ENCODE peak calls at places on chromosomes 6 and 20, in seven cellular contexts. One of them, this sample, is unnamed.

GRCh38 chr6:144131248-144131709 is 19.0 kb upstream of the STX11 start:
- DNase-seq in GM23338: no peak
- DNase-seq in endothelial cell of umbilical vein: peak; percentile 90
- DNase-seq in HL-60: no peak
- DNase-seq in spleen: no peak
- DNase-seq in suprapubic skin: no peak
- DNase-seq in stomach: no peak
- DNase-seq in this sample: peak; percentile 80

GRCh38 chr6:167855825-167856425 is 29.2 kb downstream of the AFDN start:
- DNase-seq in GM23338: no peak
- DNase-seq in endothelial cell of umbilical vein: peak; percentile 42
- DNase-seq in HL-60: no peak
- DNase-seq in spleen: no peak
- DNase-seq in suprapubic skin: no peak
- DNase-seq in stomach: no peak
- DNase-seq in this sample: peak; percentile 91

GRCh38 chr20:961768-962167 is 40.3 kb downstream of the RSPO4 start:
- DNase-seq in GM23338: no peak
- DNase-seq in endothelial cell of umbilical vein: no peak
- DNase-seq in HL-60: no peak
- DNase-seq in spleen: no peak
- DNase-seq in suprapubic skin: no peak
- DNase-seq in stomach: no peak
- DNase-seq in this sample: no peak

GRCh38 chr6:17066610-17067009 is 35.2 kb upstream of the STMND1 start:
- DNase-seq in GM23338: no peak
- DNase-seq in endothelial cell of umbilical vein: no peak
- DNase-seq in HL-60: no peak
- DNase-seq in spleen: no peak
- DNase-seq in suprapubic skin: no peak
- DNase-seq in stomach: no peak
- DNase-seq in this sample: no peak

GRCh38 chr20:41276317-41276751 is 41.2 kb downstream of the ZHX3 start:
- DNase-seq in GM23338: no peak
- DNase-seq in endothelial cell of umbilical vein: no peak
- DNase-seq in HL-60: no peak
- DNase-seq in spleen: no peak
- DNase-seq in suprapubic skin: no peak
- DNase-seq in stomach: no peak
- DNase-seq in this sample: no peak

GRCh38 chr20:21361266-21361665 is 36.1 kb downstream of the NKX2-4 start:
- DNase-seq in GM23338: no peak
- DNase-seq in endothelial cell of umbilical vein: peak; percentile 76
- DNase-seq in HL-60: peak; percentile 62
- DNase-seq in spleen: no peak
- DNase-seq in suprapubic skin: no peak
- DNase-seq in stomach: no peak
- DNase-seq in this sample: no peak

GRCh38 chr6:121435444-121436069 is at the start of gene GJA1:
- DNase-seq in GM23338: peak; percentile 92
- DNase-seq in endothelial cell of umbilical vein: peak; percentile 96
- DNase-seq in HL-60: no peak
- DNase-seq in spleen: no peak
- DNase-seq in suprapubic skin: no peak
- DNase-seq in stomach: no peak
- DNase-seq in this sample: peak; percentile 74

GRCh38 chr6:131950767-131951575 is at the start of gene CCN2:
- DNase-seq in GM23338: peak; percentile 97
- DNase-seq in endothelial cell of umbilical vein: peak; percentile 100
- DNase-seq in HL-60: no peak
- DNase-seq in spleen: peak; percentile 85
- DNase-seq in suprapubic skin: peak; percentile 93
- DNase-seq in stomach: peak; percentile 77
- DNase-seq in this sample: peak; percentile 91

GRCh38 chr20:58515240-58516212 is at the start of gene APCDD1L:
- DNase-seq in GM23338: peak; percentile 78
- DNase-seq in endothelial cell of umbilical vein: no peak
- DNase-seq in HL-60: no peak
- DNase-seq in spleen: no peak
- DNase-seq in suprapubic skin: no peak
- DNase-seq in stomach: no peak
- DNase-seq in this sample: no peak

GRCh38 chr6:166862287-166862977 is 93.9 kb downstream of the RNASET2 start:
- DNase-seq in GM23338: peak; percentile 83
- DNase-seq in endothelial cell of umbilical vein: no peak
- DNase-seq in HL-60: no peak
- DNase-seq in spleen: peak; percentile 83
- DNase-seq in suprapubic skin: no peak
- DNase-seq in stomach: peak; percentile 44
- DNase-seq in this sample: no peak

GRCh38 chr20:54345301-54345724 is 130.1 kb upstream of the DOK5 start:
- DNase-seq in GM23338: no peak
- DNase-seq in endothelial cell of umbilical vein: peak; percentile 81
- DNase-seq in HL-60: no peak
- DNase-seq in spleen: no peak
- DNase-seq in suprapubic skin: no peak
- DNase-seq in stomach: no peak
- DNase-seq in this sample: peak; percentile 22

GRCh38 chr6:18360188-18360587 is 27.0 kb upstream of the RNF144B start:
- DNase-seq in GM23338: no peak
- DNase-seq in endothelial cell of umbilical vein: no peak
- DNase-seq in HL-60: no peak
- DNase-seq in spleen: no peak
- DNase-seq in suprapubic skin: no peak
- DNase-seq in stomach: no peak
- DNase-seq in this sample: no peak

GRCh38 chr20:44117296-44118184 is 69.4 kb downstream of the JPH2 start:
- DNase-seq in GM23338: no peak
- DNase-seq in endothelial cell of umbilical vein: no peak
- DNase-seq in HL-60: peak; percentile 19
- DNase-seq in spleen: peak; percentile 32
- DNase-seq in suprapubic skin: no peak
- DNase-seq in stomach: no peak
- DNase-seq in this sample: no peak

GRCh38 chr6:35443341-35444030 is 8.7 kb upstream of the FANCE start:
- DNase-seq in GM23338: no peak
- DNase-seq in endothelial cell of umbilical vein: no peak
- DNase-seq in HL-60: no peak
- DNase-seq in spleen: no peak
- DNase-seq in suprapubic skin: no peak
- DNase-seq in stomach: no peak
- DNase-seq in this sample: no peak

GRCh38 chr20:18388860-18389259 is 78.0 kb downstream of the DZANK1 start:
- DNase-seq in GM23338: no peak
- DNase-seq in endothelial cell of umbilical vein: peak; percentile 42
- DNase-seq in HL-60: no peak
- DNase-seq in spleen: no peak
- DNase-seq in suprapubic skin: no peak
- DNase-seq in stomach: no peak
- DNase-seq in this sample: no peak

GRCh38 chr20:23668477-23668951 is 20.3 kb downstream of the CST4 start:
- DNase-seq in GM23338: peak; percentile 80
- DNase-seq in endothelial cell of umbilical vein: peak; percentile 67
- DNase-seq in HL-60: peak; percentile 54
- DNase-seq in spleen: peak; percentile 74
- DNase-seq in suprapubic skin: no peak
- DNase-seq in stomach: peak; percentile 50
- DNase-seq in this sample: peak; percentile 35

GRCh38 chr6:47400581-47400980 is 77.0 kb upstream of the CD2AP start:
- DNase-seq in GM23338: no peak
- DNase-seq in endothelial cell of umbilical vein: no peak
- DNase-seq in HL-60: no peak
- DNase-seq in spleen: no peak
- DNase-seq in suprapubic skin: no peak
- DNase-seq in stomach: no peak
- DNase-seq in this sample: no peak

GRCh38 chr6:113980937-113981554 is 10.1 kb upstream of the HDAC2 start:
- DNase-seq in GM23338: peak; percentile 85
- DNase-seq in endothelial cell of umbilical vein: peak; percentile 35
- DNase-seq in HL-60: peak; percentile 27
- DNase-seq in spleen: no peak
- DNase-seq in suprapubic skin: no peak
- DNase-seq in stomach: no peak
- DNase-seq in this sample: no peak

GRCh38 chr6:141139461-141139860 is 993.3 kb upstream of the GJE1 start:
- DNase-seq in GM23338: no peak
- DNase-seq in endothelial cell of umbilical vein: no peak
- DNase-seq in HL-60: no peak
- DNase-seq in spleen: no peak
- DNase-seq in suprapubic skin: no peak
- DNase-seq in stomach: no peak
- DNase-seq in this sample: no peak

GRCh38 chr6:24766685-24767462 is 7.9 kb upstream of the GMNN start:
- DNase-seq in GM23338: no peak
- DNase-seq in endothelial cell of umbilical vein: peak; percentile 44
- DNase-seq in HL-60: no peak
- DNase-seq in spleen: no peak
- DNase-seq in suprapubic skin: no peak
- DNase-seq in stomach: no peak
- DNase-seq in this sample: no peak

GRCh38 chr20:58652606-58653303 is 1.7 kb downstream of the STX16 start:
- DNase-seq in GM23338: no peak
- DNase-seq in endothelial cell of umbilical vein: peak; percentile 44
- DNase-seq in HL-60: no peak
- DNase-seq in spleen: no peak
- DNase-seq in suprapubic skin: no peak
- DNase-seq in stomach: no peak
- DNase-seq in this sample: no peak

GRCh38 chr6:74333406-74333805 is 637.4 kb downstream of the CD109 start:
- DNase-seq in GM23338: no peak
- DNase-seq in endothelial cell of umbilical vein: no peak
- DNase-seq in HL-60: no peak
- DNase-seq in spleen: no peak
- DNase-seq in suprapubic skin: no peak
- DNase-seq in stomach: no peak
- DNase-seq in this sample: no peak

GRCh38 chr6:3351105-3351676 is 92.4 kb downstream of the PSMG4 start:
- DNase-seq in GM23338: no peak
- DNase-seq in endothelial cell of umbilical vein: peak; percentile 69
- DNase-seq in HL-60: no peak
- DNase-seq in spleen: no peak
- DNase-seq in suprapubic skin: no peak
- DNase-seq in stomach: no peak
- DNase-seq in this sample: no peak

DNA sequence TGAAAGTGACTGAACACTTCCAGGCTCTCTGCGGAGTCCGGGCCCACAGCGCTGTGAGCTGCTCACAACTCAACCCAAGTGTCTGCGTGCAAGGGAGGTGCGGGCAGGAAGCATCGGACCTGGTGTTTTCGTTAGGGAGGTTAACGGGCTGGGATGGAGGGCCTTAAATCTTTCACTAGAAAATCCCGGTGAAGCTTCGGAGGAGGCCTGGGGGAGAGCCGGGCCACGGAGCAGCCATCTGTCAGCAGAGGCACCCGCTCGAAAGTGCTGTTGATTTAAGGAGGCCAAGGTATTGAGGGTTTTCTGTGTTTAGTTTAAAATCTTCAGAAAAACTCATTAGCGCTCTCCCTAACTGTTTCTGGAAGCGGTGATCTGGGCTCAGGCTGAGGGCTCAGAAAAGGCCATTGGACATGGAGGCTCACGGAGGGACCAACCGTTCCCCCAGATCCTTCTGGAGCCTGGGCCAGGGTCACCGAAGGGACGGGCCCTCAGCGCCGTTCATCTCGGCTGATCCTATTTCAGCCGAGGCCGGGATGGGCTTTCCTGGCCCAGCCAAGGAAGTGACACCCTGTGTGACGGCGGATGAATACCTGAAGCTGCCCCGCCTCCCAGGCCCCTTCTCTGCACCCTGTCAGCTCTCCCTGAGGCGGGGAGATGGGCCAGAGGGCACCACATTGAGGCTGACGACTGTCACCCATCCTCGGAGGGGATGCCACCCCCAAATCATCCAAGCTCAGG is 20.7 kb downstream of the GATA5 start:
- DNase-seq in GM23338: no peak
- DNase-seq in endothelial cell of umbilical vein: no peak
- DNase-seq in HL-60: no peak
- DNase-seq in spleen: no peak
- DNase-seq in suprapubic skin: no peak
- DNase-seq in stomach: no peak
- DNase-seq in this sample: no peak
- H3K27me3 ChIP-seq in GM23338: no peaks in the 10 kb centered on the region
- H3K27me3 ChIP-seq in endothelial cell of umbilical vein: no peaks in the 10 kb centered on the region
- H3K27me3 ChIP-seq in HL-60: peaks cover 21% of the 10 kb centered on the region
- H3K27me3 ChIP-seq in spleen: no peaks in the 10 kb centered on the region
- H3K27me3 ChIP-seq in suprapubic skin: peaks cover 90% of the 10 kb centered on the region
- H3K27me3 ChIP-seq in stomach: peaks cover 81% of the 10 kb centered on the region
- H3K27me3 ChIP-seq in this sample: no peaks in the 10 kb centered on the region

GRCh38 chr6:126919947-126920346 is 198.5 kb upstream of the RSPO3 start:
- DNase-seq in GM23338: no peak
- DNase-seq in endothelial cell of umbilical vein: peak; percentile 79
- DNase-seq in HL-60: no peak
- DNase-seq in spleen: no peak
- DNase-seq in suprapubic skin: no peak
- DNase-seq in stomach: no peak
- DNase-seq in this sample: no peak
- TF ChIP-seq POLR2AphosphoS5 in GM23338: no peak
- TF ChIP-seq POLR2AphosphoS5 in endothelial cell of umbilical vein: peak; percentile 41
- TF ChIP-seq POLR2AphosphoS5 in HL-60: no peak
- TF ChIP-seq POLR2AphosphoS5 in spleen: no peak
- TF ChIP-seq POLR2AphosphoS5 in suprapubic skin: no peak
- TF ChIP-seq POLR2AphosphoS5 in stomach: no peak
- TF ChIP-seq POLR2AphosphoS5 in this sample: no peak

GRCh38 chr20:9912858-9913434 is 74.1 kb upstream of the PAK5 start:
- DNase-seq in GM23338: peak; percentile 64
- DNase-seq in endothelial cell of umbilical vein: peak; percentile 63
- DNase-seq in HL-60: peak; percentile 15
- DNase-seq in spleen: no peak
- DNase-seq in suprapubic skin: no peak
- DNase-seq in stomach: peak; percentile 56
- DNase-seq in this sample: peak; percentile 20
- H3K27me3 ChIP-seq in GM23338: no peaks in the 10 kb centered on the region
- H3K27me3 ChIP-seq in endothelial cell of umbilical vein: peaks cover 4% of the 10 kb centered on the region
- H3K27me3 ChIP-seq in HL-60: no peaks in the 10 kb centered on the region
- H3K27me3 ChIP-seq in spleen: no peaks in the 10 kb centered on the region
- H3K27me3 ChIP-seq in suprapubic skin: peaks cover 2% of the 10 kb centered on the region
- H3K27me3 ChIP-seq in stomach: no peaks in the 10 kb centered on the region
- H3K27me3 ChIP-seq in this sample: no peaks in the 10 kb centered on the region

DNA sequence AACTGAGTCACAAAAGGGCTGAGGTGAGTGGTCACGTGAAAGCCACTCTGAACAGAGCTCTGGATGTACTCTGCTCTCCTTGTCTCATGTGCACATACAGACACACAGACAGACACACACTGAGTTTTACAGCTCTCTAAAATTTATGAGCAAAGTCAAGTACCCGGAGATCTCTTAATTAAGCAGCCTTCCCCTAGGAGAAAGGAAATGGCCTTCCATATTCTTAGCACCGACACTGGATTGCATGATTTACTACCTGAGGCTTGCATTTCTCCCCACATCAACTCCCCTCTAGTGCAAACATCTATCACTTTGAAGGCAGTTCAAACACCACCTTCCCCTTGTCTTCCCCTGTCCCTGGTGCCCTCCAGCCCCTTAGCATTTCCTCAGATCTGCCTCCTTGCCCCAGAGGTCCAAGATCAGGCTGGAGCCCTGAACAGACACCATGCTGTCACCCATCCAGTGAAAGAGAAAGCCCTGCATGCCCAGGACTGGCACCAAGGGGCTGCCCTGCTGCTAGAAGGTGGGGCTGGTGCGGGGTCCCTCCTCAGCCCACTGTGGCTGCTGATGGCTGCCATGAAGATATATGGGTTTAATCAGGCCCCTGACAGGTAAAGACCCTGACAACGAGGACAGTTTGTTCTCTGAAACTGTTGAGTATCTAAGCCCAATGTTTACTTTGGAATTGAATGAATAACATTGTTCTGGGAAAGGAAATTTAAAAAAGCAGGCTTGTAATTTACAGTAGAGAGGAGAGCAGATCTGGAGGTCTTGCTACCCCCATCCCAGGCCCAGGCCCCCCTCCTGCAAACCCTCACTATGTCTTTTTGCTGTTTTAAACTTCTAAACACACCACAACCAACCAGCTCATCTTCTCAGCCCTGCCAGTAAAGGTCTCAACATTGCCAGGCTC is 171.1 kb downstream of the CDC5L start:
- DNase-seq in GM23338: no peak
- DNase-seq in endothelial cell of umbilical vein: peak; percentile 31
- DNase-seq in HL-60: no peak
- DNase-seq in spleen: no peak
- DNase-seq in suprapubic skin: no peak
- DNase-seq in stomach: no peak
- DNase-seq in this sample: no peak
- TF ChIP-seq POLR2AphosphoS5 in GM23338: no peak
- TF ChIP-seq POLR2AphosphoS5 in endothelial cell of umbilical vein: no peak
- TF ChIP-seq POLR2AphosphoS5 in HL-60: no peak
- TF ChIP-seq POLR2AphosphoS5 in spleen: no peak
- TF ChIP-seq POLR2AphosphoS5 in suprapubic skin: no peak
- TF ChIP-seq POLR2AphosphoS5 in stomach: no peak
- TF ChIP-seq POLR2AphosphoS5 in this sample: no peak